ENCODE peak calls at places on chromosomes 11 and 22, in seven cellular contexts. O is fibroblast of lung, A is cardiac fibroblast, Q is astrocyte of the spinal cord, F is retinal pigment epithelial cell, P is left ventricle myocardium inferior, D is fibroblast of the aortic adventitia. M is an unnamed sample.

GRCh38 chr11:120546312-120547205 is 35.0 kb downstream of the GRIK4 start:
- DNase-seq in Q (peak; percentile 94), A (peak; percentile 94), P (no peak), F (peak; percentile 97), O (peak; percentile 98), D (peak; percentile 88), M (peak; percentile 88)

GRCh38 chr11:112968988-112969714 is 7.9 kb downstream of the NCAM1 start:
- DNase-seq in P (no peak), A (peak; percentile 58), D (peak; percentile 8), F (no peak), O (peak; percentile 81), Q (peak; percentile 68), M (peak; percentile 2)

GRCh38 chr22:42022162-42022847 is 23.7 kb downstream of the WBP2NL start:
- DNase-seq in Q (no peak), D (no peak), A (no peak), F (no peak), O (no peak), P (no peak), M (no peak)

GRCh38 chr22:39556970-39557811 is 13.4 kb upstream of the CACNA1I start:
- DNase-seq in P (no peak), Q (no peak), A (peak; percentile 22), D (no peak), O (peak; percentile 14), F (no peak), M (no peak)

GRCh38 chr22:36823177-36823839 is 6.5 kb upstream of the PVALB start:
- DNase-seq in O (peak; percentile 37), D (peak; percentile 4), Q (no peak), F (no peak), P (no peak), A (no peak), M (no peak)

GRCh38 chr11:119593346-119593745 is 135.7 kb downstream of the NECTIN1 start:
- DNase-seq in O (no peak), Q (no peak), F (no peak), D (no peak), P (no peak), A (no peak), M (no peak)

GRCh38 chr22:42388130-42388797 is 43.9 kb downstream of the NFAM1 start:
- DNase-seq in A (no peak), F (no peak), D (no peak), P (no peak), O (peak; percentile 26), Q (no peak), M (no peak)

GRCh38 chr11:43784866-43785265 is 95.8 kb upstream of the ALKBH3 start:
- DNase-seq in F (no peak), Q (no peak), P (no peak), A (no peak), O (no peak), D (no peak), M (no peak)

GRCh38 chr11:64601605-64602465 is 10.8 kb downstream of the SLC22A12 start:
- DNase-seq in Q (no peak), O (no peak), F (no peak), P (no peak), D (no peak), A (no peak), M (no peak)

GRCh38 chr11:62721994-62722393 is 5.3 kb downstream of the HNRNPUL2 start:
- DNase-seq in D (peak; percentile 33), O (peak; percentile 47), Q (peak; percentile 39), A (peak; percentile 55), F (no peak), P (no peak), M (no peak)

GRCh38 chr11:62726156-62727006 is 876 bp downstream of the HNRNPUL2 start:
- DNase-seq in O (no peak), D (no peak), P (no peak), A (no peak), Q (no peak), F (no peak), M (no peak)

GRCh38 chr11:62725686-62726085 is 1.6 kb downstream of the HNRNPUL2 start:
- DNase-seq in D (no peak), P (no peak), F (no peak), Q (no peak), A (no peak), O (no peak), M (no peak)

GRCh38 chr11:62727007-62727832 is at the start of gene HNRNPUL2:
- DNase-seq in P (peak; percentile 99), D (peak; percentile 99), O (peak; percentile 99), Q (peak; percentile 99), A (peak; percentile 100), F (peak; percentile 96), M (peak; percentile 96)

GRCh38 chr11:62724171-62724570 is 3.1 kb downstream of the HNRNPUL2 start:
- DNase-seq in O (no peak), Q (no peak), F (no peak), P (no peak), D (no peak), A (no peak), M (no peak)
- H3K4me3 ChIP-seq in O (peak overlapping the region; percentile 63), Q (peak overlapping the region; percentile 78), F (peak overlapping the region; percentile 84), P (peak overlapping the region; percentile 91), D (peak overlapping the region; percentile 84), A (peak overlapping the region; percentile 89), M (peak overlapping the region; percentile 3)

GRCh38 chr11:17408641-17409040 is 20.2 kb upstream of the KCNJ11 start:
- DNase-seq in P (no peak), O (no peak), D (no peak), Q (no peak), A (no peak), F (no peak), M (no peak)

GRCh38 chr11:17406818-17407149 is 18.3 kb upstream of the KCNJ11 start:
- DNase-seq in D (no peak), A (no peak), Q (no peak), P (no peak), F (no peak), O (no peak), M (no peak)

GRCh38 chr11:17406082-17406817 is 17.8 kb upstream of the KCNJ11 start:
- DNase-seq in Q (no peak), F (no peak), A (no peak), O (no peak), D (no peak), P (no peak), M (no peak)

GRCh38 chr11:17407575-17407974 is 19.1 kb upstream of the KCNJ11 start:
- DNase-seq in P (no peak), O (no peak), Q (no peak), A (no peak), F (no peak), D (no peak), M (no peak)

DNA sequence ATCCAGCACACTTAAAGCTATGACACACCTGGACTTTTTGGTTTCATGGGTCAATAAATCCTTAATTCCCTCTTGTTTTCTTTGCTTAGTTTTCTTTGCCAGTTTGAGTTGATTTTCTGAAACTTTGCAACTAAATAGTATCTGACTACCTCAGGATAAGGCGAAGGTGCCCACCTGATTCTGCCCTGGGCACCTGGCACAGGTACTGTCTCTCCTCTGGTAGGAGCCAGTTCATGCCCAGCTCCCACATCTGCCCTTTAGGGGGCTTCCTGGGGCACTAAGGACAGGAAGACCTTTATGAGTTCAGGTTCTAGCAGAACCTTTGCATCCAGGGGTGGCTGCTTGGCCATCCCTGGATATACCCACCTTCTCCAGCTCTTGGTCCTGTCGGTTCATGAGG is 19.6 kb upstream of the KCNJ11 start:
- DNase-seq in Q (no peak), P (no peak), A (no peak), O (no peak), D (no peak), F (no peak), M (no peak)
- TF ChIP-seq CTCF in Q (no peak), P (no peak), A (no peak), O (no peak), D (no peak), F (no peak), M (no peak)

DNA sequence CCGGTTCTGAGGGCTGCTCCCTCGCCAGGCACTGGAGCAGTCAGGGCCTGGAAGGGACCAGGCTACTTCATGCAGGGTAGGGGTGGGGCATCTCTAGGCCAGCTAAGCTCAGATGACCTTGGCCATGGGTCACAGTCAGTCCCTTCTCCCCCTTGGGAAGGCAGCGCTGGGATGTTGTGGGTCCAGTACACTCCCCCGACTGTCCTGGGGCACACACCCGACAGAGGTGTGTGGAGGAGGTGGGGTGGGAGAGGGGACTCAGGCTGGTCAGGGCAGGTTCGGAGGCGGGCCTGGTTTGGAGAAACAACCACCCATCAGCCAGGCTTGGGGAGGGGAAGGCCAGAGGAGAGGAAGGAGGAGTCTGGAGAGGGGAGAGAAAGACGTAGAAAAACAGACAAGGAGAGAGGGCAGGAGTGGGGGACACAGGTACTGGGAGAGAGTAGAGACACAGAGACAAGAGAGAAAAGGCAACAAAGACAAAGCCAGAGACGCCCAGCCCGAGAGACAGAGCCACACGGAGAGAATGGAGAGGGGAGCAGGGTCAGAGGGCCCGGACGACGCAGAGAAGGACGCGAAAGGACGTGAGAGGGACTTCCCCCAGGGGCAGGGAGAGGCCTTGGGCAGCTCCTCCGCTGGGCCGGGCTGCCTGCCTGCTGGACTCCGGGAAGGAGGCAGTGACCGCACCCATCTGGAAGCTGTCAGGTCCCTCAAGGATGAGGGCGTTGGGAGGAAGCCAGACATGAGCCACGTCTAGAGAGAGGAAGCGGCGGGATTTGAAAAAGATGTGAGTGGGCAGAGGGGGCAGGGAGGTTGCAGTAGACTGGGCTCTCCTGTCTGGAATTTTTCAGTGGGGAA is 30.6 kb upstream of the TSKU start:
- DNase-seq in P (peak; percentile 88), A (peak; percentile 93), O (peak; percentile 92), D (peak; percentile 97), F (no peak), Q (peak; percentile 39), M (peak; percentile 85)
- H3K4me3 ChIP-seq in P (peak overlapping the region; percentile 38), A (no peak overlapping the region), O (no peak overlapping the region), D (no peak overlapping the region), F (no peak overlapping the region), Q (no peak overlapping the region), M (no peak overlapping the region)

GRCh38 chr22:22710719-22711531 is 66.5 kb downstream of the GGTLC2 start:
- DNase-seq in F (no peak), D (peak; percentile 58), O (peak; percentile 8), A (peak; percentile 51), P (peak; percentile 35), Q (no peak), M (no peak)

GRCh38 chr22:22712092-22712658 is 67.8 kb downstream of the GGTLC2 start:
- DNase-seq in F (no peak), O (no peak), D (no peak), P (no peak), Q (no peak), A (no peak), M (no peak)

GRCh38 chr22:22711532-22711913 is 67.1 kb downstream of the GGTLC2 start:
- DNase-seq in O (no peak), D (no peak), Q (no peak), A (no peak), P (no peak), F (no peak), M (no peak)

GRCh38 chr22:22712666-22713365 is 68.4 kb downstream of the GGTLC2 start:
- DNase-seq in P (no peak), O (no peak), A (no peak), D (no peak), F (no peak), Q (no peak), M (no peak)

DNA sequence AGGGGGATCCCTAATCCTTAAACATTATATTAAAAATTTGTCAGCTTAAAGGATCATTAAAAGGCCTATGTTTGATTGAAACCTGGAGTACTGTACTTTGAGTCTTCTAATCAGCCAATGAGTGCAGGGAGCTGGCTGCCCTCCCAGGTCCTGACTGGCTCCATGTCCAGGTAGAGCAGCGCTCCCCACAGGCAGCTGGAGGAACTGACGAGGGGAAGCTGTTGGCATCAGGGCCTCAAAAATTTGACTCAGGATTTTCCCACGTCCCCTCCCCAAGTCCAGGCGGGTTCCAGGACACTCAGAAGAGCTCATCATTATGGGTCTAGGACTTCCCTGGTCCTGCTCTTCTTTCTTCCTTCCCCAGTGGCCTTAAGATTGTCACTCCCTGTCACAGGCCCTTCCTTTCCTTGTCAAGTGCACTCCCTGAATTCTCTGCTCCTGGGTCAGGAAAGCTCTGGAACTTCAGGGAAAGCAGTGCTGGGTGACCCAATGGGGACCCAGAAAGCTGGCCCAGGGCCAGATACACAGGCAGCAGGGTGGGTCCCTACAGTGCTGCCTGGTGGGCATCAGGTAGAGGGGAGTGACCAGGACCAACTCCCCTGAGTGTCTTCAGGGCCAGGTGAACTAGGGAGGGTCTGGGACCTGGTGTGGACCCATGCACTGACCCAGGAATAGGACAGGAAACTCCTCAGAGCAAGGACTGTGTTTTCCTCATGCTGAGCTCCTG is 65.5 kb downstream of the GGTLC2 start:
- DNase-seq in Q (no peak), D (no peak), F (no peak), O (no peak), A (peak; percentile 9), P (no peak), M (no peak)
- TF ChIP-seq CTCF in Q (peak; percentile 14), D (peak; percentile 37), F (peak; percentile 50), O (peak; percentile 17), A (peak; percentile 36), P (no peak), M (peak; percentile 12)